ENCODE peak calls at places on chromosomes 6 and 20, in eight cellular contexts. One of them, this sample, is unnamed.

GRCh38 chr6:84768442-84769174 is 4.2 kb upstream of the TBX18 start:
- DNase-seq in body of pancreas: no peak
- DNase-seq in Caco-2: no peak
- DNase-seq in esophagus squamous epithelium: no peak
- DNase-seq in GM06990: no peak
- DNase-seq in mesenchymal stem cell: peak; percentile 47
- DNase-seq in uterus: no peak
- DNase-seq in neuronal stem cell: peak; percentile 57
- DNase-seq in this sample: no peak

GRCh38 chr6:69719602-69720193 is 77.1 kb downstream of the LMBRD1 start:
- DNase-seq in uterus: no peak
- DNase-seq in esophagus squamous epithelium: no peak
- DNase-seq in GM06990: no peak
- DNase-seq in Caco-2: no peak
- DNase-seq in neuronal stem cell: no peak
- DNase-seq in mesenchymal stem cell: peak; percentile 41
- DNase-seq in body of pancreas: peak; percentile 20
- DNase-seq in this sample: no peak

GRCh38 chr20:56842086-56842485 is 213.0 kb downstream of the TFAP2C start:
- DNase-seq in Caco-2: no peak
- DNase-seq in neuronal stem cell: no peak
- DNase-seq in body of pancreas: no peak
- DNase-seq in esophagus squamous epithelium: no peak
- DNase-seq in uterus: no peak
- DNase-seq in mesenchymal stem cell: no peak
- DNase-seq in GM06990: no peak
- DNase-seq in this sample: no peak

GRCh38 chr20:11170025-11170424 is 496.2 kb upstream of the JAG1 start:
- DNase-seq in GM06990: no peak
- DNase-seq in Caco-2: no peak
- DNase-seq in mesenchymal stem cell: no peak
- DNase-seq in uterus: no peak
- DNase-seq in neuronal stem cell: no peak
- DNase-seq in body of pancreas: no peak
- DNase-seq in esophagus squamous epithelium: no peak
- DNase-seq in this sample: no peak

GRCh38 chr20:18005170-18005989 is 36.6 kb downstream of the MGME1 start:
- DNase-seq in neuronal stem cell: no peak
- DNase-seq in esophagus squamous epithelium: no peak
- DNase-seq in body of pancreas: no peak
- DNase-seq in mesenchymal stem cell: no peak
- DNase-seq in Caco-2: peak; percentile 21
- DNase-seq in uterus: no peak
- DNase-seq in GM06990: peak; percentile 70
- DNase-seq in this sample: no peak

GRCh38 chr20:11902264-11902663 is 15.4 kb upstream of the BTBD3 start:
- DNase-seq in esophagus squamous epithelium: no peak
- DNase-seq in uterus: no peak
- DNase-seq in neuronal stem cell: no peak
- DNase-seq in GM06990: no peak
- DNase-seq in mesenchymal stem cell: peak; percentile 85
- DNase-seq in body of pancreas: no peak
- DNase-seq in Caco-2: no peak
- DNase-seq in this sample: no peak

GRCh38 chr6:50586074-50586473 is 127.3 kb upstream of the TFAP2D start:
- DNase-seq in neuronal stem cell: no peak
- DNase-seq in body of pancreas: no peak
- DNase-seq in Caco-2: no peak
- DNase-seq in uterus: no peak
- DNase-seq in GM06990: no peak
- DNase-seq in esophagus squamous epithelium: no peak
- DNase-seq in mesenchymal stem cell: no peak
- DNase-seq in this sample: no peak

GRCh38 chr20:42484335-42484734 is 705.4 kb downstream of the PTPRT start:
- DNase-seq in GM06990: no peak
- DNase-seq in esophagus squamous epithelium: no peak
- DNase-seq in mesenchymal stem cell: no peak
- DNase-seq in neuronal stem cell: no peak
- DNase-seq in uterus: peak; percentile 41
- DNase-seq in body of pancreas: peak; percentile 24
- DNase-seq in Caco-2: no peak
- DNase-seq in this sample: no peak

GRCh38 chr6:85250586-85251216 is 199.2 kb upstream of the NT5E start:
- DNase-seq in GM06990: no peak
- DNase-seq in neuronal stem cell: no peak
- DNase-seq in mesenchymal stem cell: no peak
- DNase-seq in body of pancreas: no peak
- DNase-seq in Caco-2: no peak
- DNase-seq in uterus: no peak
- DNase-seq in esophagus squamous epithelium: no peak
- DNase-seq in this sample: no peak

GRCh38 chr6:160102956-160103824 is 18.4 kb upstream of the SLC22A1 start:
- DNase-seq in body of pancreas: no peak
- DNase-seq in GM06990: no peak
- DNase-seq in esophagus squamous epithelium: no peak
- DNase-seq in mesenchymal stem cell: peak; percentile 32
- DNase-seq in Caco-2: peak; percentile 28
- DNase-seq in uterus: no peak
- DNase-seq in neuronal stem cell: peak; percentile 8
- DNase-seq in this sample: peak; percentile 7

GRCh38 chr6:91358986-91359385 is 772.1 kb upstream of the MAP3K7 start:
- DNase-seq in esophagus squamous epithelium: no peak
- DNase-seq in mesenchymal stem cell: no peak
- DNase-seq in GM06990: no peak
- DNase-seq in Caco-2: no peak
- DNase-seq in body of pancreas: no peak
- DNase-seq in neuronal stem cell: no peak
- DNase-seq in uterus: no peak
- DNase-seq in this sample: no peak

GRCh38 chr6:128282956-128283355 is 237.4 kb downstream of the PTPRK start:
- DNase-seq in mesenchymal stem cell: no peak
- DNase-seq in neuronal stem cell: no peak
- DNase-seq in Caco-2: no peak
- DNase-seq in body of pancreas: no peak
- DNase-seq in GM06990: no peak
- DNase-seq in esophagus squamous epithelium: no peak
- DNase-seq in uterus: no peak
- DNase-seq in this sample: no peak

GRCh38 chr6:132734694-132735236 is 20.9 kb upstream of the VNN1 start:
- DNase-seq in mesenchymal stem cell: peak; percentile 93
- DNase-seq in body of pancreas: peak; percentile 64
- DNase-seq in neuronal stem cell: no peak
- DNase-seq in Caco-2: peak; percentile 16
- DNase-seq in GM06990: no peak
- DNase-seq in uterus: no peak
- DNase-seq in esophagus squamous epithelium: no peak
- DNase-seq in this sample: no peak

GRCh38 chr6:114075300-114075699 is 104.4 kb upstream of the HDAC2 start:
- DNase-seq in body of pancreas: no peak
- DNase-seq in Caco-2: no peak
- DNase-seq in mesenchymal stem cell: no peak
- DNase-seq in neuronal stem cell: no peak
- DNase-seq in GM06990: no peak
- DNase-seq in esophagus squamous epithelium: no peak
- DNase-seq in uterus: no peak
- DNase-seq in this sample: no peak

GRCh38 chr6:154154389-154154967 is 115.4 kb downstream of the OPRM1 start:
- DNase-seq in GM06990: peak; percentile 11
- DNase-seq in body of pancreas: peak; percentile 69
- DNase-seq in Caco-2: peak; percentile 51
- DNase-seq in esophagus squamous epithelium: no peak
- DNase-seq in uterus: peak; percentile 37
- DNase-seq in neuronal stem cell: peak; percentile 61
- DNase-seq in mesenchymal stem cell: peak; percentile 69
- DNase-seq in this sample: peak; percentile 65

DNA sequence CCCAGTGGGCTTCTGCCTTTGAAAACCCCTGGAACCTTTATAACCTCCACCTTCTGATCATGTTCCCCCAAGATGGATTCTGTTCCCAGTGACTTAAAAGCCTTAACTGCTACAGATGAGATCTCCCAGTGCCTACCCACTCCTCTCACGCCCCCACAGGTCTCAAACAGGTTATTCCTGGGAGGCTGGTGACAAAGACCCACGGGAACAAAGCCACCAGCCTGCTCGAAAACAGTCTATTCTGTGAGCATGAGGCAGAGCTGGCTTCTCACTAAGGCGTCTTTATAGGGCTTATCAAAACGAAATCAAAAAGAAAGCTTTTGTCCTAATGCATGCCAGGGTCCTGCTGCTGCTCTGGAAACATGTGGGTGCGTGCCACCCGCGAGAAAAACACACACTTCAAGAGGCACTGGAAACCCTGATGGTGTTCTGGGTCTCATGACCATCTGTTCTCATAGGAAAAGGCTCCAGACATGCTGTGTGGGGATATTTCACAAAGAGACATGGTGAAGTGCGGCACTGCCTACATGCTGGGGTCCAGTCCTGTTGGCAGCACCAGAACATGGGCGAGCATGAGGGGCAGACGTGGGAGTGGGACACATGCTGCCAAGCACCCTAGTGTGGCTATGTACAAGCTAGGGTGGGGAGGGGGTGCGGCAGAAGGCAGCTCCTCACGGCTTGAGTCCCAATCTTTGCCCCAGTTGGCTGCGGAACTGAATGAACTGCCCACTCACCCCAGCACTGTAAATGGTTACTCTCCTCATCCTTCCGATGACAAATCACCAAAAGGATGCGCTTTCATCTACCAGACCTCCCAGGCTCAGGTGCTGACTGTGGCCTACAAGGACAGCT is 2.1 kb downstream of the FKBP1A start:
- DNase-seq in uterus: no peak
- DNase-seq in Caco-2: no peak
- DNase-seq in esophagus squamous epithelium: no peak
- DNase-seq in mesenchymal stem cell: no peak
- DNase-seq in GM06990: no peak
- DNase-seq in neuronal stem cell: no peak
- DNase-seq in body of pancreas: no peak
- DNase-seq in this sample: no peak
- H3K4me3 ChIP-seq in uterus: peak overlapping the region; percentile 90
- H3K4me3 ChIP-seq in Caco-2: no peak overlapping the region
- H3K4me3 ChIP-seq in esophagus squamous epithelium: peak overlapping the region; percentile 92
- H3K4me3 ChIP-seq in mesenchymal stem cell: peak overlapping the region; percentile 89
- H3K4me3 ChIP-seq in GM06990: peak overlapping the region; percentile 74
- H3K4me3 ChIP-seq in neuronal stem cell: peak overlapping the region; percentile 4
- H3K4me3 ChIP-seq in body of pancreas: no peak overlapping the region
- H3K4me3 ChIP-seq in this sample: peak overlapping the region; percentile 58

GRCh38 chr20:6055161-6055783 is 1.4 kb upstream of the LRRN4 start:
- DNase-seq in esophagus squamous epithelium: no peak
- DNase-seq in body of pancreas: no peak
- DNase-seq in neuronal stem cell: no peak
- DNase-seq in mesenchymal stem cell: peak; percentile 93
- DNase-seq in GM06990: no peak
- DNase-seq in Caco-2: no peak
- DNase-seq in uterus: no peak
- DNase-seq in this sample: no peak
- H3K27me3 ChIP-seq in esophagus squamous epithelium: peaks cover 3% of the 10 kb centered on the region
- H3K27me3 ChIP-seq in body of pancreas: no peaks in the 10 kb centered on the region
- H3K27me3 ChIP-seq in neuronal stem cell: peaks cover 74% of the 10 kb centered on the region
- H3K27me3 ChIP-seq in mesenchymal stem cell: peaks cover 47% of the 10 kb centered on the region
- H3K27me3 ChIP-seq in GM06990: peaks cover 2% of the 10 kb centered on the region
- H3K27me3 ChIP-seq in Caco-2: no peaks in the 10 kb centered on the region
- H3K27me3 ChIP-seq in uterus: no peaks in the 10 kb centered on the region
- H3K27me3 ChIP-seq in this sample: no peaks in the 10 kb centered on the region

DNA sequence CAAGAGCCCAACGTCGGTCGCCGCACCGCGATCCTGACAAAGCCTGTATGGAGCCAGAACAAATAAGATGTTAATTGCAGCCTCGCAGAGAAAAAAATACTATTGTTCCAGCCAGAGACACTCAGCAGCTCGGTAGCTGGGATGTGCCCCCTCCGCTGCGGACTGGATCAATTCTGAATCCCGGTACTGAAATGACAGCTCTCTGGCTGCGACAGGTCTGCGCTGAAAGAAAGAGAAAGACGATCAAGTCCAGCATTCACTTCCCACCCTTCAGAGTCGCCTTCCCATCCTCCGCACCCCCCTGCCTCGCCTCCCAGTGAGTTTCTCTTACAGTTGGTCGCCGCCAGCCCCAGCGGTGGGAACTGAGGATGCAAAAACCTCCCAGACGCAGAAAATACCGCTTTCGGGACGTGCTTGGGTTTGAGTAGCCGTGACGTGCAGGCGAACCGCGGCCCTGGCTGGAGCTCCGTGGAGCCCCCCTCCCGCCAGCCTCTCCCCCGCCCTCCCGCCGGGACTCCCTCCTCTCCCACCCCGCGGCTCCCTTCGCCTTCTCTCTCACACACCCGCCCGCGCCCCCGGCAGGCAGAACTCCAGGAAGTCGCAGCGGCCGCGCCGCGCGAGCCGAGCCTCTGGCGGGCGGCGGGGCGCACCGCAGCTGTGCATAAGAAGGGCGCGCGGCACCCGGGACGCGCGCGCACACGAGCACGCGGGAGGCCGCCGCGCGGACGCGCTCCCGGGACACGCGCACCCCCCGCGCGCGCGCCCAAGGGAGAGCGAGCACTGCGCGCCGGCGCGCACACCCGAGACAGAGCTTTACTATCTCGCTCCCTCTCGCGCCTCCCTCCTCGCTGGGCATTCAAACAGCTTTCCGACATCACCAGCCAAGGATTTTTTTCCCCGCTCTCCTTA is at the start of gene ADGRB3:
- DNase-seq in neuronal stem cell: peak; percentile 81
- DNase-seq in mesenchymal stem cell: peak; percentile 83
- DNase-seq in body of pancreas: peak; percentile 64
- DNase-seq in Caco-2: peak; percentile 67
- DNase-seq in uterus: peak; percentile 85
- DNase-seq in esophagus squamous epithelium: no peak
- DNase-seq in GM06990: peak; percentile 70
- DNase-seq in this sample: peak; percentile 13
- H3K4me3 ChIP-seq in neuronal stem cell: peak within 1 kb of the TSS; percentile 91
- H3K4me3 ChIP-seq in mesenchymal stem cell: peak within 1 kb of the TSS; percentile 88
- H3K4me3 ChIP-seq in body of pancreas: peak within 1 kb of the TSS; percentile 34
- H3K4me3 ChIP-seq in Caco-2: peak within 1 kb of the TSS; percentile 51
- H3K4me3 ChIP-seq in uterus: peak within 1 kb of the TSS; percentile 76
- H3K4me3 ChIP-seq in esophagus squamous epithelium: peak within 1 kb of the TSS; percentile 63
- H3K4me3 ChIP-seq in GM06990: peak within 1 kb of the TSS; percentile 59
- H3K4me3 ChIP-seq in this sample: peak within 1 kb of the TSS; percentile 24

GRCh38 chr20:61246269-61246668 is 5.8 kb upstream of the CDH4 start:
- DNase-seq in esophagus squamous epithelium: no peak
- DNase-seq in Caco-2: no peak
- DNase-seq in neuronal stem cell: no peak
- DNase-seq in mesenchymal stem cell: no peak
- DNase-seq in body of pancreas: no peak
- DNase-seq in GM06990: no peak
- DNase-seq in uterus: no peak
- DNase-seq in this sample: no peak

GRCh38 chr20:61251529-61252393 is at the start of gene CDH4:
- DNase-seq in neuronal stem cell: no peak
- DNase-seq in GM06990: no peak
- DNase-seq in body of pancreas: no peak
- DNase-seq in Caco-2: no peak
- DNase-seq in esophagus squamous epithelium: no peak
- DNase-seq in uterus: no peak
- DNase-seq in mesenchymal stem cell: peak; percentile 22
- DNase-seq in this sample: no peak

GRCh38 chr20:61253264-61253639 is 1.2 kb downstream of the CDH4 start:
- DNase-seq in neuronal stem cell: peak; percentile 53
- DNase-seq in body of pancreas: no peak
- DNase-seq in GM06990: no peak
- DNase-seq in uterus: no peak
- DNase-seq in esophagus squamous epithelium: no peak
- DNase-seq in Caco-2: no peak
- DNase-seq in mesenchymal stem cell: peak; percentile 65
- DNase-seq in this sample: no peak

GRCh38 chr20:61252601-61253263 is 671 bp downstream of the CDH4 start:
- DNase-seq in neuronal stem cell: no peak
- DNase-seq in mesenchymal stem cell: peak; percentile 31
- DNase-seq in esophagus squamous epithelium: no peak
- DNase-seq in GM06990: no peak
- DNase-seq in body of pancreas: no peak
- DNase-seq in Caco-2: no peak
- DNase-seq in uterus: no peak
- DNase-seq in this sample: no peak

GRCh38 chr20:61249626-61250025 is 2.4 kb upstream of the CDH4 start:
- DNase-seq in GM06990: no peak
- DNase-seq in body of pancreas: no peak
- DNase-seq in uterus: no peak
- DNase-seq in neuronal stem cell: no peak
- DNase-seq in esophagus squamous epithelium: no peak
- DNase-seq in mesenchymal stem cell: no peak
- DNase-seq in Caco-2: no peak
- DNase-seq in this sample: no peak
- H3K27me3 ChIP-seq in GM06990: no peaks in the 10 kb centered on the region
- H3K27me3 ChIP-seq in body of pancreas: no peaks in the 10 kb centered on the region
- H3K27me3 ChIP-seq in uterus: peaks cover 3% of the 10 kb centered on the region
- H3K27me3 ChIP-seq in neuronal stem cell: peaks cover 38% of the 10 kb centered on the region
- H3K27me3 ChIP-seq in esophagus squamous epithelium: no peaks in the 10 kb centered on the region
- H3K27me3 ChIP-seq in mesenchymal stem cell: peaks cover 69% of the 10 kb centered on the region
- H3K27me3 ChIP-seq in Caco-2: no peaks in the 10 kb centered on the region
- H3K27me3 ChIP-seq in this sample: no peaks in the 10 kb centered on the region